ENCODE peak calls at places on chromosome 16, in seven cellular contexts. Z, A, W, S, E, N and D are unnamed samples.

GRCh38 chr16:74991593-74992403 is 6.9 kb upstream of the WDR59 start:
- DNase-seq in Z (no peak), A (no peak), W (no peak), S (no peak), E (no peak), N (no peak), D (no peak)

GRCh38 chr16:56477096-56477878 is 25.9 kb downstream of the OGFOD1 start:
- DNase-seq in Z (peak), A (no peak), W (peak), S (peak), E (no peak), N (no peak), D (no peak)

GRCh38 chr16:74297296-74297665 is 667 bp downstream of the PSMD7 start:
- DNase-seq in Z (peak), A (peak), W (peak), S (peak), E (no peak), N (no peak), D (no peak)

GRCh38 chr16:47043970-47044684 is 70.7 kb upstream of the DNAJA2 start:
- DNase-seq in Z (no peak), A (no peak), W (no peak), S (no peak), E (no peak), N (no peak), D (no peak)

GRCh38 chr16:29700253-29700987 is 21.4 kb downstream of the QPRT start:
- DNase-seq in Z (peak), A (peak), W (peak), S (peak), E (peak), N (peak), D (peak)

GRCh38 chr16:85220125-85220839 is 108.0 kb upstream of the CIBAR2 start:
- DNase-seq in Z (peak), A (no peak), W (peak), S (peak), E (peak), N (peak), D (no peak)

GRCh38 chr16:80113876-80114574 is 426.8 kb upstream of the DYNLRB2 start:
- DNase-seq in Z (no peak), A (no peak), W (no peak), S (no peak), E (no peak), N (no peak), D (no peak)

GRCh38 chr16:56606688-56607618 is 1.4 kb upstream of the MT2A start:
- DNase-seq in Z (peak), A (no peak), W (peak), S (peak), E (peak), N (no peak), D (no peak)

GRCh38 chr16:17151335-17151734 is 319.4 kb downstream of the XYLT1 start:
- DNase-seq in Z (no peak), A (no peak), W (no peak), S (no peak), E (no peak), N (no peak), D (no peak)

GRCh38 chr16:82750078-82750477 is 123.3 kb downstream of the CDH13 start:
- DNase-seq in Z (no peak), A (no peak), W (no peak), S (no peak), E (no peak), N (no peak), D (no peak)

GRCh38 chr16:12681653-12682052 is 122.0 kb downstream of the CPPED1 start:
- DNase-seq in Z (no peak), A (no peak), W (peak), S (no peak), E (peak), N (no peak), D (no peak)

GRCh38 chr16:87153326-87153725 is 163.9 kb downstream of the C16orf95 start:
- DNase-seq in Z (no peak), A (no peak), W (no peak), S (no peak), E (no peak), N (no peak), D (no peak)

GRCh38 chr16:12245923-12246290 is 269.4 kb downstream of the SNX29 start:
- DNase-seq in Z (no peak), A (no peak), W (no peak), S (no peak), E (no peak), N (no peak), D (no peak)